ENCODE peak calls at places on chromosomes 13 and 19, in six cellular contexts. B, Y, A, G, U and T are unnamed samples.

GRCh38 chr13:43444085-43444484 is 342.7 kb downstream of the ENOX1 start:
- DNase-seq in B (no peak), Y (no peak), G (no peak), A (no peak), U (no peak), T (no peak)

GRCh38 chr13:29743229-29743786 is 107.1 kb downstream of the UBL3 start:
- DNase-seq in A (peak; percentile 65), B (peak; percentile 56), Y (no peak), U (peak; percentile 80), G (no peak), T (no peak)

GRCh38 chr19:45765365-45766292 is 3.4 kb downstream of the SIX5 start:
- DNase-seq in U (no peak), B (no peak), A (no peak), G (no peak), Y (no peak), T (no peak)

GRCh38 chr19:34155686-34156085 is 16.6 kb upstream of the LSM14A start:
- DNase-seq in U (no peak), G (no peak), Y (no peak), B (no peak), A (peak; percentile 21), T (no peak)

GRCh38 chr19:51691122-51692064 is 1.7 kb upstream of the SPACA6 start:
- DNase-seq in G (no peak), B (no peak), A (peak; percentile 70), U (no peak), Y (no peak), T (no peak)

GRCh38 chr19:38839816-38840582 is 8.4 kb upstream of the ECH1 start:
- DNase-seq in A (no peak), B (no peak), G (no peak), U (peak; percentile 67), Y (no peak), T (no peak)

GRCh38 chr13:111398196-111398595 is 77.8 kb downstream of the TEX29 start:
- DNase-seq in B (no peak), U (no peak), Y (no peak), G (no peak), A (no peak), T (no peak)

GRCh38 chr19:48669903-48670668 is 2.7 kb downstream of the NTN5 start:
- DNase-seq in Y (no peak), G (no peak), B (no peak), U (no peak), A (no peak), T (no peak)

GRCh38 chr13:107765724-107766436 is 449.5 kb downstream of the LIG4 start:
- DNase-seq in A (peak; percentile 5), B (no peak), Y (no peak), G (no peak), U (no peak), T (no peak)

GRCh38 chr13:114034481-114034891 is 60.6 kb upstream of the C13orf46 start:
- DNase-seq in A (peak; percentile 52), U (no peak), G (no peak), B (no peak), Y (no peak), T (no peak)

GRCh38 chr19:3968556-3969434 is 2.1 kb downstream of the DAPK3 start:
- DNase-seq in U (peak; percentile 90), Y (peak; percentile 92), A (peak; percentile 99), G (peak; percentile 96), B (peak; percentile 98), T (peak; percentile 98)

GRCh38 chr19:55383279-55383788 is 758 bp downstream of the TMEM238 start:
- DNase-seq in U (no peak), Y (no peak), A (no peak), G (peak; percentile 63), B (no peak), T (no peak)

GRCh38 chr13:102100234-102100633 is 301.6 kb downstream of the FGF14 start:
- DNase-seq in A (no peak), Y (no peak), G (no peak), U (no peak), B (no peak), T (no peak)

GRCh38 chr19:39167461-39168257 is 29.1 kb upstream of the NCCRP1 start:
- DNase-seq in Y (no peak), B (no peak), G (peak; percentile 46), U (no peak), A (no peak), T (no peak)

GRCh38 chr19:23509686-23510450 is 114.6 kb upstream of the ZNF91 start:
- DNase-seq in B (no peak), U (no peak), Y (no peak), G (no peak), A (no peak), T (no peak)